ENCODE peak calls at places on chromosomes 2 and 18, in eight cellular contexts. One of them, this sample, is unnamed.
A peak's percentile ranks its signal among the peaks of the same experiment; 100 is the strongest.

GRCh38 chr2:118348380-118349024 is 260.2 kb downstream of the INSIG2 start:
- DNase-seq in AG10803: no peak
- DNase-seq in left ventricle myocardium inferior: no peak
- DNase-seq in HL-60: no peak
- DNase-seq in GM13977: no peak
- DNase-seq in SK-N-SH: no peak
- DNase-seq in HFFc6: no peak
- DNase-seq in fibroblast of mammary gland: no peak
- DNase-seq in this sample: no peak

GRCh38 chr2:88690591-88691338 is 708 bp upstream of the RPIA start:
- DNase-seq in AG10803: peak; percentile 1
- DNase-seq in left ventricle myocardium inferior: peak; percentile 25
- DNase-seq in HL-60: no peak
- DNase-seq in GM13977: peak; percentile 24
- DNase-seq in SK-N-SH: peak; percentile 32
- DNase-seq in HFFc6: no peak
- DNase-seq in fibroblast of mammary gland: peak; percentile 11
- DNase-seq in this sample: no peak

GRCh38 chr18:46411862-46412690 is 244.9 kb downstream of the LOXHD1 start:
- DNase-seq in AG10803: no peak
- DNase-seq in left ventricle myocardium inferior: peak; percentile 39
- DNase-seq in HL-60: no peak
- DNase-seq in GM13977: no peak
- DNase-seq in SK-N-SH: peak; percentile 80
- DNase-seq in HFFc6: peak; percentile 2
- DNase-seq in fibroblast of mammary gland: no peak
- DNase-seq in this sample: peak; percentile 31

GRCh38 chr18:57035590-57035989 is 111.3 kb upstream of the BOD1L2 start:
- DNase-seq in AG10803: no peak
- DNase-seq in left ventricle myocardium inferior: no peak
- DNase-seq in HL-60: no peak
- DNase-seq in GM13977: no peak
- DNase-seq in SK-N-SH: peak; percentile 54
- DNase-seq in HFFc6: no peak
- DNase-seq in fibroblast of mammary gland: no peak
- DNase-seq in this sample: no peak

GRCh38 chr18:48531979-48532378 is 6.9 kb upstream of the CTIF start:
- DNase-seq in AG10803: no peak
- DNase-seq in left ventricle myocardium inferior: no peak
- DNase-seq in HL-60: no peak
- DNase-seq in GM13977: no peak
- DNase-seq in SK-N-SH: no peak
- DNase-seq in HFFc6: no peak
- DNase-seq in fibroblast of mammary gland: no peak
- DNase-seq in this sample: no peak

GRCh38 chr2:179429060-179429471 is 164.4 kb upstream of the SESTD1 start:
- DNase-seq in AG10803: no peak
- DNase-seq in left ventricle myocardium inferior: no peak
- DNase-seq in HL-60: no peak
- DNase-seq in GM13977: no peak
- DNase-seq in SK-N-SH: peak; percentile 25
- DNase-seq in HFFc6: no peak
- DNase-seq in fibroblast of mammary gland: no peak
- DNase-seq in this sample: no peak

GRCh38 chr2:173271135-173271534 is 83.5 kb upstream of the CDCA7 start:
- DNase-seq in AG10803: no peak
- DNase-seq in left ventricle myocardium inferior: no peak
- DNase-seq in HL-60: no peak
- DNase-seq in GM13977: no peak
- DNase-seq in SK-N-SH: no peak
- DNase-seq in HFFc6: no peak
- DNase-seq in fibroblast of mammary gland: no peak
- DNase-seq in this sample: no peak

GRCh38 chr18:42030586-42031182 is 75.7 kb downstream of the PIK3C3 start:
- DNase-seq in AG10803: peak; percentile 24
- DNase-seq in left ventricle myocardium inferior: no peak
- DNase-seq in HL-60: no peak
- DNase-seq in GM13977: no peak
- DNase-seq in SK-N-SH: peak; percentile 27
- DNase-seq in HFFc6: peak; percentile 23
- DNase-seq in fibroblast of mammary gland: peak; percentile 20
- DNase-seq in this sample: no peak

GRCh38 chr2:19504400-19505198 is 146.2 kb upstream of the OSR1 start:
- DNase-seq in AG10803: no peak
- DNase-seq in left ventricle myocardium inferior: no peak
- DNase-seq in HL-60: no peak
- DNase-seq in GM13977: no peak
- DNase-seq in SK-N-SH: no peak
- DNase-seq in HFFc6: no peak
- DNase-seq in fibroblast of mammary gland: no peak
- DNase-seq in this sample: no peak

GRCh38 chr2:74864728-74865722 is 31.1 kb downstream of the HK2 start:
- DNase-seq in AG10803: peak; percentile 45
- DNase-seq in left ventricle myocardium inferior: no peak
- DNase-seq in HL-60: no peak
- DNase-seq in GM13977: no peak
- DNase-seq in SK-N-SH: peak; percentile 46
- DNase-seq in HFFc6: no peak
- DNase-seq in fibroblast of mammary gland: peak; percentile 47
- DNase-seq in this sample: no peak

GRCh38 chr2:176099737-176100546 is at the start of gene HOXD12:
- DNase-seq in AG10803: no peak
- DNase-seq in left ventricle myocardium inferior: no peak
- DNase-seq in HL-60: no peak
- DNase-seq in GM13977: no peak
- DNase-seq in SK-N-SH: no peak
- DNase-seq in HFFc6: no peak
- DNase-seq in fibroblast of mammary gland: no peak
- DNase-seq in this sample: no peak

GRCh38 chr2:59998324-59998723 is 555.1 kb downstream of the BCL11A start:
- DNase-seq in AG10803: no peak
- DNase-seq in left ventricle myocardium inferior: no peak
- DNase-seq in HL-60: no peak
- DNase-seq in GM13977: no peak
- DNase-seq in SK-N-SH: no peak
- DNase-seq in HFFc6: no peak
- DNase-seq in fibroblast of mammary gland: no peak
- DNase-seq in this sample: no peak

DNA sequence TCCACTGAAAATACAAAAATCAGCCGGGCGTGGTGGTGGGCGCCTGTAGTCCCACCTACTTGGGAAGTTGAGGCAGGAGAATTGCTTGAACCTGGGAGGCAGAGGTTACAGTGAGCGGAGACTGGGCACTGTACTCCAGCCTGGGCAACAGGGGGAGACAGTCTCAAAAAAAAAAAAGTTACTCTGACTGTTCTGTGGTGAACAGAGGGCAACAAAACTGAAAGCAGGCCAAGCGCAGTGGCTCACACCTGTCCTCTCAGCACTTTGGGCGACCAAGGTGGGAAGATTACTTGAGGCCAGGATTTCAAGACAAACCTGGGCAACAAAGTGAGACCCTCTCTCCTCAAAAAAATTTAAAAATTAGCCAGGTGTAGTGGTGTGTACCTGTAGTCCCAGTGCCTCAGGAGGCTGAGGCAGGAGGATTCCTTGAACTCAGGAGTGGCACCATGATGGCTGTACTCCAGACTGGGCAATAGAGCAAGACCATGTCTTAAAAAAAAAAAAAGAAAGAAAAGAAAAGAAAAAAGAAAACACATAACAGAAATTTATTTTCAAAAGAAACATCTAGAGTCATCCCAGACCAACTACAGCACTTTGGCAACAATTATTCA is 13.6 kb upstream of the RTN4 start:
- DNase-seq in AG10803: no peak
- DNase-seq in left ventricle myocardium inferior: no peak
- DNase-seq in HL-60: no peak
- DNase-seq in GM13977: no peak
- DNase-seq in SK-N-SH: no peak
- DNase-seq in HFFc6: no peak
- DNase-seq in fibroblast of mammary gland: no peak
- DNase-seq in this sample: no peak
- TF ChIP-seq CTCF in AG10803: no peak
- TF ChIP-seq CTCF in left ventricle myocardium inferior: peak; percentile 17
- TF ChIP-seq CTCF in HL-60: no peak
- TF ChIP-seq CTCF in GM13977: peak; percentile 22
- TF ChIP-seq CTCF in SK-N-SH: no peak
- TF ChIP-seq CTCF in HFFc6: peak; percentile 36
- TF ChIP-seq CTCF in fibroblast of mammary gland: peak; percentile 11
- TF ChIP-seq CTCF in this sample: no peak

GRCh38 chr18:79933765-79934164 is 17.7 kb downstream of the SLC66A2 start:
- DNase-seq in AG10803: peak; percentile 72
- DNase-seq in left ventricle myocardium inferior: no peak
- DNase-seq in HL-60: peak; percentile 95
- DNase-seq in GM13977: no peak
- DNase-seq in SK-N-SH: no peak
- DNase-seq in HFFc6: peak; percentile 80
- DNase-seq in fibroblast of mammary gland: no peak
- DNase-seq in this sample: no peak
- TF ChIP-seq CTCF in AG10803: peak; percentile 52
- TF ChIP-seq CTCF in left ventricle myocardium inferior: peak; percentile 39
- TF ChIP-seq CTCF in HL-60: peak; percentile 88
- TF ChIP-seq CTCF in GM13977: no peak
- TF ChIP-seq CTCF in SK-N-SH: no peak
- TF ChIP-seq CTCF in HFFc6: peak; percentile 47
- TF ChIP-seq CTCF in fibroblast of mammary gland: no peak
- TF ChIP-seq CTCF in this sample: no peak

DNA sequence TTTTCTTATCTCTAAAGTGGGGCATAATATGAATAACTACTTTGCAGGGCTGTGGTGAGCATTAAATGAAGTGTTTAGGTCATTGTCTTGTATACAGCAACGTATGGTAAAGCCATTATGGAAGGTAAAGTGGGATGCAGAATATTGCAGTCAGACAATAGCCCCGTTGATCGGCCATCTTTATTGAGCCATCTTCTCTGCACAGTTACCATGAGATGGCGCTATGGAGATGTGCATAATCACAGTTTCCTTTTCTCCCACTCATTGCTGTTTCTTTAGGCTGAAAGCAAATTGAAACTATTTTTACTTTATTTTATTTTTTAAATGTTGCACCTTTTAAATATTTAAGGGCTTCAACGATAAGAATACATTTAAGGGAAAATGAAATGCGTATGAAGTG is 108.9 kb downstream of the THSD7B start:
- DNase-seq in AG10803: peak; percentile 11
- DNase-seq in left ventricle myocardium inferior: no peak
- DNase-seq in HL-60: no peak
- DNase-seq in GM13977: peak; percentile 9
- DNase-seq in SK-N-SH: peak; percentile 20
- DNase-seq in HFFc6: no peak
- DNase-seq in fibroblast of mammary gland: peak; percentile 2
- DNase-seq in this sample: no peak
- TF ChIP-seq CTCF in AG10803: peak; percentile 51
- TF ChIP-seq CTCF in left ventricle myocardium inferior: peak; percentile 51
- TF ChIP-seq CTCF in HL-60: peak; percentile 16
- TF ChIP-seq CTCF in GM13977: peak; percentile 36
- TF ChIP-seq CTCF in SK-N-SH: peak; percentile 55
- TF ChIP-seq CTCF in HFFc6: peak; percentile 60
- TF ChIP-seq CTCF in fibroblast of mammary gland: peak; percentile 31
- TF ChIP-seq CTCF in this sample: peak; percentile 12

GRCh38 chr2:178069551-178069950 is 3.0 kb downstream of the PDE11A start:
- DNase-seq in AG10803: peak; percentile 30
- DNase-seq in left ventricle myocardium inferior: no peak
- DNase-seq in HL-60: no peak
- DNase-seq in GM13977: no peak
- DNase-seq in SK-N-SH: no peak
- DNase-seq in HFFc6: peak; percentile 25
- DNase-seq in fibroblast of mammary gland: no peak
- DNase-seq in this sample: no peak
- TF ChIP-seq CTCF in AG10803: peak; percentile 39
- TF ChIP-seq CTCF in left ventricle myocardium inferior: peak; percentile 24
- TF ChIP-seq CTCF in HL-60: no peak
- TF ChIP-seq CTCF in GM13977: peak; percentile 10
- TF ChIP-seq CTCF in SK-N-SH: peak; percentile 31
- TF ChIP-seq CTCF in HFFc6: no peak
- TF ChIP-seq CTCF in fibroblast of mammary gland: no peak
- TF ChIP-seq CTCF in this sample: no peak

DNA sequence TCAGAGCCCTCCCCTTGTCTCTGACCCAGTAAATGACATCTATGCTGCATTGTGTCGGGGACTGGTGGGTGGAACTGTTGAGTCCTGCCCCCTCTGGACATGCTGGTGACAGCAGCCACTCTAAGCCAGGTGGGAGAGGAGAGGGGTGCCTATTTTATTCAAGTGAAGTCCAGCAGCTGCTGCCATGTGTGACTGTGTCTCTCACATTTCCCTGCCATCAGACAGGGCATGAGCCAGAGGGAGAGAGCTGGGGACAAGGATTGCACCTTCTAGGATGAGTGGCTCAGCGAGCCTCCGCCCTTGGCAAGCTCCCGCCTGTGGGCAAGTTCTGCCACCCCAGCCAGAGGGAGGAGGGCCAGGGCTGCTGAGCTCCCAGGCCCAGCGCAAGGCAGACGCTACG is 13.7 kb downstream of the NGEF start:
- DNase-seq in AG10803: no peak
- DNase-seq in left ventricle myocardium inferior: no peak
- DNase-seq in HL-60: no peak
- DNase-seq in GM13977: no peak
- DNase-seq in SK-N-SH: peak; percentile 46
- DNase-seq in HFFc6: no peak
- DNase-seq in fibroblast of mammary gland: no peak
- DNase-seq in this sample: no peak
- TF ChIP-seq CTCF in AG10803: no peak
- TF ChIP-seq CTCF in left ventricle myocardium inferior: no peak
- TF ChIP-seq CTCF in HL-60: no peak
- TF ChIP-seq CTCF in GM13977: peak; percentile 11
- TF ChIP-seq CTCF in SK-N-SH: no peak
- TF ChIP-seq CTCF in HFFc6: peak; percentile 8
- TF ChIP-seq CTCF in fibroblast of mammary gland: no peak
- TF ChIP-seq CTCF in this sample: no peak

DNA sequence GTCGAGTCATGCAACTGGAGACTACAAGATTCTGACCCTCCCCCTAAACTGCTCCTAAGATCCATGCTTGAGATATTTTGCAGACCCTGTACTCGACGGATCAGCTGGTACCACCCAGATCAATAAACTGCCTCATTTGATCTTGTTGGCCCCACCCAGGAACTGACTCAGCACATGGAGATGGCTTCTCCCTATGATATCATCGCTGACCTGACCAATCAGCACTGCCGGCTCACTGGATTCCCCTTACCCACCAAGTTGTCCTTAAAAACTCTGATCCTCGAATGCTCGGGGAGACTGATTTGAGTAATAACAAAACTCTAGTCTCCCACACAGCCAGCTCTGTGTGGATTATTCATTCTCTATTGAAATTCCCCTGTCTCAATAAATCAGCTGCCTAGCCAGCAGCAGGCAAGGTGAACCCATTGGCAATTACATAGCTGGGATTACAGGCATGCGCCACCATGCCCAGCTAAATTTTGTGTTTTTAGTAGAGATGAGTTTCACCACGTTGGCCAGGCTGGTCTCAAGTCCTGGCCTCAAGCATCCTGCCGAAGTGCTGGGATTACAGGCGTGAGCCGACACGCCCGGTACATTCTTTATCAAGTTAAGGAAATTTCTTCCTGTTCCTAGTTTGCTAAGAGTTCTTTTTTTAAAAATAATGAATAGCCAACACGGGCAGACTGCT is 43.6 kb downstream of the VPS54 start:
- DNase-seq in AG10803: no peak
- DNase-seq in left ventricle myocardium inferior: no peak
- DNase-seq in HL-60: no peak
- DNase-seq in GM13977: no peak
- DNase-seq in SK-N-SH: no peak
- DNase-seq in HFFc6: no peak
- DNase-seq in fibroblast of mammary gland: peak; percentile 4
- DNase-seq in this sample: no peak
- TF ChIP-seq CTCF in AG10803: no peak
- TF ChIP-seq CTCF in left ventricle myocardium inferior: no peak
- TF ChIP-seq CTCF in HL-60: no peak
- TF ChIP-seq CTCF in GM13977: no peak
- TF ChIP-seq CTCF in SK-N-SH: no peak
- TF ChIP-seq CTCF in HFFc6: no peak
- TF ChIP-seq CTCF in fibroblast of mammary gland: no peak
- TF ChIP-seq CTCF in this sample: no peak

This sample was measured in astrocyte of the cerebellum.